ENCODE peak calls at places on chromosomes 11 and 22, in five cellular contexts. One of them, this sample, is unnamed.

GRCh38 chr11:19905280-19905853 is 192.7 kb downstream of the NAV2 start:
- DNase-seq in HepG2: peak; percentile 51
- DNase-seq in GM12891: no peak
- DNase-seq in stomach: no peak
- DNase-seq in GM23338: peak; percentile 76
- DNase-seq in this sample: no peak

GRCh38 chr11:61828379-61828628 is 204 bp downstream of the FADS2 start:
- DNase-seq in GM23338: no peak
- DNase-seq in stomach: no peak
- DNase-seq in GM12891: no peak
- DNase-seq in HepG2: no peak
- DNase-seq in this sample: no peak

GRCh38 chr11:35347921-35348331 is 71.4 kb downstream of the SLC1A2 start:
- DNase-seq in GM23338: no peak
- DNase-seq in stomach: no peak
- DNase-seq in GM12891: no peak
- DNase-seq in HepG2: no peak
- DNase-seq in this sample: no peak

GRCh38 chr11:3835752-3836151 is 5.0 kb downstream of the RHOG start:
- DNase-seq in HepG2: no peak
- DNase-seq in GM12891: no peak
- DNase-seq in GM23338: no peak
- DNase-seq in stomach: no peak
- DNase-seq in this sample: no peak

GRCh38 chr11:29527391-29527936 is 489.4 kb downstream of the KCNA4 start:
- DNase-seq in HepG2: peak; percentile 35
- DNase-seq in GM12891: no peak
- DNase-seq in GM23338: peak; percentile 19
- DNase-seq in stomach: no peak
- DNase-seq in this sample: no peak

GRCh38 chr22:35627267-35628041 is 10.3 kb upstream of the MB start:
- DNase-seq in stomach: peak; percentile 87
- DNase-seq in HepG2: peak; percentile 64
- DNase-seq in GM12891: peak; percentile 25
- DNase-seq in GM23338: peak; percentile 85
- DNase-seq in this sample: peak; percentile 97

GRCh38 chr11:119885861-119886567 is 157.0 kb upstream of the NECTIN1 start:
- DNase-seq in HepG2: no peak
- DNase-seq in GM12891: no peak
- DNase-seq in stomach: no peak
- DNase-seq in GM23338: no peak
- DNase-seq in this sample: no peak

GRCh38 chr11:73400293-73400692 is 24.1 kb downstream of the RELT start:
- DNase-seq in HepG2: no peak
- DNase-seq in stomach: no peak
- DNase-seq in GM12891: no peak
- DNase-seq in GM23338: no peak
- DNase-seq in this sample: no peak

GRCh38 chr11:123653997-123654565 is 343 bp downstream of the SCN3B start:
- DNase-seq in GM23338: peak; percentile 79
- DNase-seq in GM12891: peak; percentile 62
- DNase-seq in HepG2: no peak
- DNase-seq in stomach: peak; percentile 32
- DNase-seq in this sample: no peak

GRCh38 chr11:46541593-46542371 is 52.0 kb downstream of the AMBRA1 start:
- DNase-seq in GM12891: no peak
- DNase-seq in HepG2: no peak
- DNase-seq in stomach: peak; percentile 95
- DNase-seq in GM23338: no peak
- DNase-seq in this sample: no peak

GRCh38 chr22:24947881-24948280 is 1.4 kb upstream of the LHFPL7 start:
- DNase-seq in GM23338: peak; percentile 56
- DNase-seq in GM12891: no peak
- DNase-seq in stomach: no peak
- DNase-seq in HepG2: no peak
- DNase-seq in this sample: no peak

DNA sequence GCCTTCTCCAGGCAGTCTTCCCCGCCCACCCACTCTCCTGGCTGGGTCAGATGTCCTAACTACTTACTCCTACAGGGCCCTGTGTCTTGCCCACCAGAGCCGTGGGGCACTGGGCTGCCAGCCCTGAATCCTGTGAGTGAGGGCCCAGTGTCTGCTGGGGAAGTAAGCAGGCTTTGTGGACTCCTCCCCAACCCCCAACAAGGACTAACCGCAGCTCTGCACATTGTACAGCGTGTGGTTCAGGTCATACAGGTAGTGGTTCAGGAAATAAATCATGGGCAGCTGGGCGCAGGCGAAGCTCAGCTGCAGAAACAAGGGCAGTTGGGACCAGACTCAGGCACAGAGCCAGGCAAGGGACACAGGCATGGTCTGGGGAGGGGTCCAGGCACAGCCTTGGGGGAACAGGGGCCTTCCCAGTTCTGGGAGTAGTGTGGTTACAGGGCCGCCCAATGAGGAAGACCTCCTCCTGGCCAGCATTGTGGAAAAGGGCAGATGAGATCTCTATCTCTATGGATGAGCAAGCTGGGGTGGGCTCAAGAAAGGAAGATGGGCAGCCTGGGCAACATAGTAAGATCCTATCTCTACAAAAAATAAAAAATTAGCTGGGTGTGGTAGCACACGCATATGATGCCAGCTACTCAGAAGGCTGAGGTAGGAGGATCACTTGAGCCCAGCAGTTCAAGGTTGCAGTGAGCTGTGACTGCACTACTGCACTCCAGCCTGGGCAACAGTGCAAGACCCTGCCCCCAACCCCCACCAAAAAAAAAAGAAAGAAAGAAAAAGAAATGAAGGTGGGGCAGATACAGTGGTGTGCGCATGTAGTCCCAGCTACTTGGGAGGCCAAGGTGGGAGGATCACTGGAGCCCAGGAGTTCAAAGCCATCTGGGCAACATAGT is 5.5 kb downstream of the UNC93B1 start:
- DNase-seq in GM12891: no peak
- DNase-seq in HepG2: no peak
- DNase-seq in stomach: no peak
- DNase-seq in GM23338: no peak
- DNase-seq in this sample: no peak
- TF ChIP-seq POLR2AphosphoS5 in GM12891: no peak
- TF ChIP-seq POLR2AphosphoS5 in HepG2: no peak
- TF ChIP-seq POLR2AphosphoS5 in stomach: no peak
- TF ChIP-seq POLR2AphosphoS5 in GM23338: no peak
- TF ChIP-seq POLR2AphosphoS5 in this sample: no peak

GRCh38 chr11:44978279-44978960 is 27.7 kb upstream of the TP53I11 start:
- DNase-seq in HepG2: no peak
- DNase-seq in GM23338: no peak
- DNase-seq in stomach: no peak
- DNase-seq in GM12891: no peak
- DNase-seq in this sample: no peak

GRCh38 chr11:44977493-44977984 is 26.9 kb upstream of the TP53I11 start:
- DNase-seq in stomach: peak; percentile 55
- DNase-seq in GM23338: peak; percentile 53
- DNase-seq in GM12891: no peak
- DNase-seq in HepG2: no peak
- DNase-seq in this sample: no peak

GRCh38 chr11:44980533-44981427 is 30.1 kb upstream of the TP53I11 start:
- DNase-seq in HepG2: no peak
- DNase-seq in GM12891: no peak
- DNase-seq in stomach: no peak
- DNase-seq in GM23338: no peak
- DNase-seq in this sample: no peak

GRCh38 chr11:44978961-44979331 is 28.3 kb upstream of the TP53I11 start:
- DNase-seq in stomach: peak; percentile 89
- DNase-seq in GM12891: no peak
- DNase-seq in HepG2: peak; percentile 35
- DNase-seq in GM23338: no peak
- DNase-seq in this sample: no peak

GRCh38 chr11:44979536-44980399 is 29.1 kb upstream of the TP53I11 start:
- DNase-seq in GM23338: peak; percentile 43
- DNase-seq in stomach: peak; percentile 92
- DNase-seq in HepG2: no peak
- DNase-seq in GM12891: no peak
- DNase-seq in this sample: no peak
- TF ChIP-seq POLR2AphosphoS5 in GM23338: no peak
- TF ChIP-seq POLR2AphosphoS5 in stomach: no peak
- TF ChIP-seq POLR2AphosphoS5 in HepG2: no peak
- TF ChIP-seq POLR2AphosphoS5 in GM12891: no peak
- TF ChIP-seq POLR2AphosphoS5 in this sample: no peak

GRCh38 chr22:33101550-33101949 is 43.4 kb upstream of the SYN3 start:
- DNase-seq in HepG2: no peak
- DNase-seq in GM12891: no peak
- DNase-seq in stomach: no peak
- DNase-seq in GM23338: no peak
- DNase-seq in this sample: no peak
- TF ChIP-seq POLR2AphosphoS5 in HepG2: no peak
- TF ChIP-seq POLR2AphosphoS5 in GM12891: no peak
- TF ChIP-seq POLR2AphosphoS5 in stomach: no peak
- TF ChIP-seq POLR2AphosphoS5 in GM23338: no peak
- TF ChIP-seq POLR2AphosphoS5 in this sample: no peak

GRCh38 chr22:28800308-28801041 is at the start of gene XBP1:
- DNase-seq in stomach: peak; percentile 96
- DNase-seq in GM23338: peak; percentile 96
- DNase-seq in HepG2: peak; percentile 89
- DNase-seq in GM12891: peak; percentile 90
- DNase-seq in this sample: peak; percentile 98
- TF ChIP-seq POLR2AphosphoS5 in stomach: peak; percentile 99
- TF ChIP-seq POLR2AphosphoS5 in GM23338: peak; percentile 89
- TF ChIP-seq POLR2AphosphoS5 in HepG2: peak; percentile 82
- TF ChIP-seq POLR2AphosphoS5 in GM12891: peak; percentile 81
- TF ChIP-seq POLR2AphosphoS5 in this sample: peak; percentile 99

GRCh38 chr22:29998627-29999026 is 81.6 kb upstream of the HORMAD2 start:
- DNase-seq in stomach: no peak
- DNase-seq in HepG2: no peak
- DNase-seq in GM12891: no peak
- DNase-seq in GM23338: peak; percentile 46
- DNase-seq in this sample: no peak

GRCh38 chr22:29992341-29993275 is 87.7 kb upstream of the HORMAD2 start:
- DNase-seq in stomach: no peak
- DNase-seq in GM12891: no peak
- DNase-seq in HepG2: peak; percentile 6
- DNase-seq in GM23338: peak; percentile 41
- DNase-seq in this sample: no peak

GRCh38 chr22:29994027-29994715 is 86.1 kb upstream of the HORMAD2 start:
- DNase-seq in stomach: no peak
- DNase-seq in HepG2: peak; percentile 62
- DNase-seq in GM12891: no peak
- DNase-seq in GM23338: no peak
- DNase-seq in this sample: no peak

GRCh38 chr22:29997516-29997915 is 82.7 kb upstream of the HORMAD2 start:
- DNase-seq in stomach: no peak
- DNase-seq in GM23338: no peak
- DNase-seq in GM12891: no peak
- DNase-seq in HepG2: no peak
- DNase-seq in this sample: no peak

GRCh38 chr22:29994941-29995340 is 85.3 kb upstream of the HORMAD2 start:
- DNase-seq in GM12891: no peak
- DNase-seq in HepG2: peak; percentile 40
- DNase-seq in stomach: no peak
- DNase-seq in GM23338: no peak
- DNase-seq in this sample: no peak
- TF ChIP-seq POLR2AphosphoS5 in GM12891: no peak
- TF ChIP-seq POLR2AphosphoS5 in HepG2: no peak
- TF ChIP-seq POLR2AphosphoS5 in stomach: no peak
- TF ChIP-seq POLR2AphosphoS5 in GM23338: no peak
- TF ChIP-seq POLR2AphosphoS5 in this sample: no peak

GRCh38 chr11:1647901-1648721 is 18.5 kb downstream of the KRTAP5-5 start:
- DNase-seq in GM23338: peak; percentile 35
- DNase-seq in GM12891: no peak
- DNase-seq in HepG2: no peak
- DNase-seq in stomach: no peak
- DNase-seq in this sample: no peak
- TF ChIP-seq POLR2AphosphoS5 in GM23338: no peak
- TF ChIP-seq POLR2AphosphoS5 in GM12891: no peak
- TF ChIP-seq POLR2AphosphoS5 in HepG2: no peak
- TF ChIP-seq POLR2AphosphoS5 in stomach: no peak
- TF ChIP-seq POLR2AphosphoS5 in this sample: no peak

DNA sequence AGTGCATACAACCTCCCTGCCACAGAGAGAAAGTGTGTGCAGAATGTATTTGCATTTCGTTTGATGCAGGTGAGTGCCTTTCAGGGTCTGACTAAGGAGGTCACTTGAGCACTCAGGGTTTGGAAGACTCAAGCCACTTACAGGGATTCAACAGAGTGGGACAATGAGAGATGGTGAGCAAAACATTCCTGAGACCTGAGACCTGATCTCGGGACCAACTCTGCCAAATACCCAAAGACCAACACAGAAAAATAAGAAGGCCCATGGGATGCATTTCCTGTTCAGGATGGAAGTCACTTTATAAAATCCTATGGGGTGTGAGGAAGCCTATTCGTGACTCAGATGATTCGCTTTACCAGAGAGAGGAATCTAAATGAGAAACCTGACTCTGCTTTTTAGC is 65.2 kb upstream of the LARGE1 start:
- DNase-seq in GM12891: no peak
- DNase-seq in GM23338: no peak
- DNase-seq in stomach: no peak
- DNase-seq in HepG2: no peak
- DNase-seq in this sample: peak; percentile 70
- TF ChIP-seq POLR2AphosphoS5 in GM12891: no peak
- TF ChIP-seq POLR2AphosphoS5 in GM23338: no peak
- TF ChIP-seq POLR2AphosphoS5 in stomach: no peak
- TF ChIP-seq POLR2AphosphoS5 in HepG2: no peak
- TF ChIP-seq POLR2AphosphoS5 in this sample: no peak

This sample was measured in esophagus muscularis mucosa.